ENCODE peak calls at places on chromosomes 6 and 20, in eight cellular contexts. N is A549, J is AG08395, S is T-helper 2 cell, F is HFFc6, C is astrocyte of the spinal cord, U is GM04504, W is NCI-H1436. Z is an unnamed sample.
A peak's percentile ranks its signal among the peaks of the same experiment; 100 is the strongest.

GRCh38 chr6:133501675-133502275 is 260.6 kb downstream of the EYA4 start:
- DNase-seq in N (no peak), J (no peak), S (no peak), F (no peak), C (no peak), U (no peak), W (no peak), Z (no peak)

GRCh38 chr6:16544006-16544405 is 217.3 kb downstream of the ATXN1 start:
- DNase-seq in N (no peak), J (peak; percentile 62), S (no peak), F (peak; percentile 24), C (peak; percentile 21), U (peak; percentile 62), W (no peak), Z (no peak)

GRCh38 chr6:26329763-26330511 is 35.1 kb upstream of the BTN3A2 start:
- DNase-seq in N (no peak), J (no peak), S (peak; percentile 33), F (peak; percentile 64), C (peak; percentile 63), U (no peak), W (peak; percentile 54), Z (no peak)

GRCh38 chr6:116036075-116036773 is 24.5 kb downstream of the FRK start:
- DNase-seq in N (no peak), J (no peak), S (no peak), F (no peak), C (no peak), U (no peak), W (no peak), Z (no peak)

GRCh38 chr20:17449039-17449438 is 82.1 kb downstream of the BFSP1 start:
- DNase-seq in N (no peak), J (no peak), S (no peak), F (no peak), C (no peak), U (no peak), W (no peak), Z (no peak)

GRCh38 chr6:40715501-40716403 is 128.6 kb upstream of the LRFN2 start:
- DNase-seq in N (no peak), J (no peak), S (no peak), F (no peak), C (no peak), U (no peak), W (peak; percentile 31), Z (no peak)

GRCh38 chr6:53313784-53314382 is 34.9 kb downstream of the ELOVL5 start:
- DNase-seq in N (no peak), J (no peak), S (no peak), F (peak; percentile 36), C (peak; percentile 71), U (no peak), W (no peak), Z (no peak)

GRCh38 chr20:37377346-37378081 is 31.6 kb downstream of the SRC start:
- DNase-seq in N (no peak), J (no peak), S (no peak), F (no peak), C (no peak), U (no peak), W (no peak), Z (no peak)

GRCh38 chr6:1461736-1462135 is 72.4 kb downstream of the FOXF2 start:
- DNase-seq in N (no peak), J (no peak), S (no peak), F (no peak), C (no peak), U (no peak), W (no peak), Z (no peak)

GRCh38 chr20:37376324-37376723 is 30.4 kb downstream of the SRC start:
- DNase-seq in N (no peak), J (no peak), S (no peak), F (no peak), C (no peak), U (no peak), W (no peak), Z (no peak)